ENCODE peak calls at places on chromosomes 13 and 19, in four cellular contexts. S is IMR-90, E is SJCRH30, B is PC-3. N is an unnamed sample.
A peak's percentile ranks its signal among the peaks of the same experiment; 100 is the strongest.

GRCh38 chr19:56348289-56348877 is 33.7 kb upstream of the ZSCAN5A start:
- DNase-seq in E (peak; percentile 20), S (no peak), B (peak; percentile 17), N (peak; percentile 41)

GRCh38 chr13:102968572-102969228 is 97.5 kb downstream of the SLC10A2 start:
- DNase-seq in E (no peak), S (no peak), B (no peak), N (no peak)

GRCh38 chr19:55373993-55374757 is 2.5 kb upstream of the TMEM190 start:
- DNase-seq in S (peak; percentile 74), B (no peak), E (peak; percentile 70), N (no peak)

GRCh38 chr13:28794370-28794769 is 25.8 kb upstream of the MTUS2 start:
- DNase-seq in B (no peak), E (no peak), S (no peak), N (no peak)

GRCh38 chr13:99382428-99383133 is 75.4 kb upstream of the GPR183 start:
- DNase-seq in E (no peak), B (no peak), S (no peak), N (no peak)

GRCh38 chr13:113588394-113589111 is 4.0 kb downstream of the TFDP1 start:
- DNase-seq in E (no peak), B (no peak), S (no peak), N (peak; percentile 7)

GRCh38 chr19:16117594-16118033 is 5.9 kb downstream of the RAB8A start:
- DNase-seq in S (no peak), E (no peak), B (no peak), N (no peak)

GRCh38 chr19:29576761-29577661 is 29.1 kb upstream of the POP4 start:
- DNase-seq in S (peak; percentile 47), B (no peak), E (no peak), N (no peak)

GRCh38 chr19:44447864-44448674 is at the start of gene ZNF229:
- DNase-seq in S (peak; percentile 94), E (no peak), B (peak; percentile 65), N (peak; percentile 94)

GRCh38 chr19:29364224-29364726 is 151.3 kb upstream of the UQCRFS1 start:
- DNase-seq in B (no peak), S (no peak), E (no peak), N (no peak)

GRCh38 chr19:29380581-29380980 is 145.2 kb upstream of the VSTM2B start:
- DNase-seq in S (no peak), E (no peak), B (no peak), N (no peak)

GRCh38 chr13:21427741-21428140 is 31.4 kb downstream of the ZDHHC20 start:
- DNase-seq in S (no peak), B (no peak), E (no peak), N (no peak)

GRCh38 chr19:14015454-14016035 is 9.4 kb upstream of the RFX1 start:
- DNase-seq in S (no peak), B (no peak), E (no peak), N (no peak)

GRCh38 chr19:17035842-17036424 is 9.3 kb upstream of the CPAMD8 start:
- DNase-seq in B (no peak), S (no peak), E (peak; percentile 50), N (no peak)

GRCh38 chr19:20165971-20166592 is 932 bp upstream of the ZNF486 start:
- DNase-seq in S (no peak), B (no peak), E (no peak), N (no peak)

GRCh38 chr13:24097667-24098066 is 62.9 kb upstream of the SPATA13 start:
- DNase-seq in E (peak; percentile 28), B (no peak), S (no peak), N (no peak)

GRCh38 chr13:67549331-67549730 is 319.2 kb upstream of the PCDH9 start:
- DNase-seq in E (peak; percentile 13), S (peak; percentile 91), B (peak; percentile 50), N (no peak)

GRCh38 chr19:16366433-16367268 is 42.0 kb downstream of the KLF2 start:
- DNase-seq in B (no peak), E (no peak), S (no peak), N (no peak)

GRCh38 chr19:765179-765738 is 14.3 kb downstream of the MISP start:
- DNase-seq in S (no peak), B (no peak), E (no peak), N (no peak)

GRCh38 chr19:15372470-15372869 is 7.1 kb downstream of the AKAP8 start:
- DNase-seq in B (no peak), E (no peak), S (no peak), N (no peak)

GRCh38 chr19:9645466-9645865 is 24.4 kb upstream of the ZNF561 start:
- DNase-seq in B (peak; percentile 18), E (no peak), S (no peak), N (peak; percentile 49)

GRCh38 chr13:90447735-90448103 is 899.8 kb upstream of the MIR17HG start:
- DNase-seq in E (no peak), S (peak; percentile 63), B (peak; percentile 64), N (no peak)

GRCh38 chr13:101535192-101535746 is 82.8 kb downstream of the ITGBL1 start:
- DNase-seq in E (no peak), S (peak; percentile 44), B (peak; percentile 35), N (no peak)

GRCh38 chr13:77415253-77416127 is 88.6 kb upstream of the MYCBP2 start:
- DNase-seq in E (peak; percentile 7), B (no peak), S (no peak), N (no peak)

GRCh38 chr19:43636121-43636683 is 3.4 kb downstream of the CADM4 start:
- DNase-seq in B (no peak), S (no peak), E (no peak), N (no peak)

GRCh38 chr19:10086032-10086903 is at the start of gene SHFL:
- DNase-seq in E (no peak), S (peak; percentile 45), B (peak; percentile 54), N (peak; percentile 24)

GRCh38 chr13:113995051-113995601 is 21.2 kb upstream of the C13orf46 start:
- DNase-seq in S (no peak), B (no peak), E (no peak), N (peak; percentile 68)

GRCh38 chr19:294819-295686 is 3.9 kb upstream of the PLPP2 start:
- DNase-seq in S (peak; percentile 12), B (no peak), E (peak; percentile 32), N (peak; percentile 44)

GRCh38 chr13:20190481-20191310 is 2.0 kb downstream of the GJB2 start:
- DNase-seq in B (peak; percentile 89), S (peak; percentile 90), E (peak; percentile 17), N (no peak)

GRCh38 chr13:34816118-34816517 is 126.0 kb upstream of the NBEA start:
- DNase-seq in B (no peak), E (no peak), S (no peak), N (no peak)

DNA sequence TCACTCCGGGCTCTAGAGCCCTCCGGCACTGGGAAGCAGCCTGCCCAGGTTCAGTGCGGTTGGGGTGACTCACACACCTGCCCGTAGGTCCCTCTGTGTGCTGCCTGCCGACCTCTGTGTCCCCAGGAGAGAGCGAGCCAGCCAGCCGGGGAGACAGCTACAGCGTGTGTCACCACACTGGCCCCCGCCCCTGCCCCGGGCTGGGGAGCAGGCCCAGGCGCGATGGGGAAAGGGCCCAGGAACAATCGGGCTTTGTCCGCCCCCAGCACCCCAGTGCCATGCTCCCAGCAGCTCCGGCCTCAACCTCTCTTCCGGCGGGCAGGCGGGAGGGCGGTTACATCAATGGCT is at the start of gene KLK6:
- DNase-seq in S (no peak), B (peak; percentile 98), E (no peak), N (no peak)
- H3K27ac ChIP-seq in S (no peak within 1 kb of the TSS), B (peak within 1 kb of the TSS; percentile 70), E (no peak within 1 kb of the TSS), N (no peak within 1 kb of the TSS)

DNA sequence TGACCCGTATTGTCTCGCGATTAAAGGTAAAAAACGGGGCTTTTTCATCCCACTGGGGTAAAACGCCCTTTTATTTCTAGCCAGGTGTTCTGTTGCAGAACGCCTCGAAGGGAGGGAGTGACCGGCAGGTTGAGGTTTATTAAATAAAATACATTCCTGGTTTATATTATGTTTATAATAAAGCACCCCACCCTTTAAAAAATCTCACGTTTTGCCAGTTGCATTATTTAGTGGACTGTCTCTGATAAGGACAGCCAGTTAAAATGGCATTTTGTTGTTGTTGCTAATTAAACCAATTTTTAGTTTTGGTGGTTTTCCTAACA is 25.1 kb upstream of the ZNF850 start:
- DNase-seq in S (no peak), E (no peak), B (no peak), N (no peak)
- H3K9me3 ChIP-seq in S (peaks cover 25% of the 10 kb centered on the region), E (peaks cover 13% of the 10 kb centered on the region), B (peaks cover 4% of the 10 kb centered on the region), N (peaks cover 8% of the 10 kb centered on the region)

GRCh38 chr13:112328936-112329335 is 47.2 kb upstream of the SPACA7 start:
- DNase-seq in B (no peak), E (no peak), S (no peak), N (no peak)

GRCh38 chr13:112325142-112325808 is 50.9 kb upstream of the SPACA7 start:
- DNase-seq in E (no peak), S (no peak), B (no peak), N (no peak)

GRCh38 chr13:112329376-112329775 is 46.8 kb upstream of the SPACA7 start:
- DNase-seq in S (no peak), B (no peak), E (no peak), N (no peak)

GRCh38 chr13:112325941-112326645 is 50.1 kb upstream of the SPACA7 start:
- DNase-seq in S (no peak), B (no peak), E (no peak), N (no peak)

GRCh38 chr13:112326821-112327370 is 49.3 kb upstream of the SPACA7 start:
- DNase-seq in E (no peak), S (no peak), B (no peak), N (no peak)
- H3K27me3 ChIP-seq in E (peaks cover 4% of the 10 kb centered on the region), S (no peaks in the 10 kb centered on the region), B (peaks cover 65% of the 10 kb centered on the region), N (peaks cover 98% of the 10 kb centered on the region)

GRCh38 chr19:3363841-3364500 is 2.4 kb upstream of the NFIC start:
- DNase-seq in S (no peak), E (no peak), B (no peak), N (no peak)
- H3K27ac ChIP-seq in S (no peak overlapping the region), E (no peak overlapping the region), B (no peak overlapping the region), N (no peak overlapping the region)

N was measured in WERI-Rb-1.